ENCODE peak calls at places on chromosome 12, in four cellular contexts. One of them, this sample, is unnamed.

GRCh38 chr12:104220931-104221330 is 5.4 kb downstream of the TXNRD1 start:
- DNase-seq in endothelial cell: no peak
- DNase-seq in glutamatergic neuron: no peak
- DNase-seq in HepG2: no peak
- DNase-seq in this sample: no peak

GRCh38 chr12:8449293-8449944 is 6.3 kb upstream of the CLEC6A start:
- DNase-seq in HepG2: no peak
- DNase-seq in endothelial cell: no peak
- DNase-seq in glutamatergic neuron: no peak
- DNase-seq in this sample: no peak

GRCh38 chr12:14505626-14506596 is 61.8 kb downstream of the PLBD1 start:
- DNase-seq in HepG2: no peak
- DNase-seq in glutamatergic neuron: no peak
- DNase-seq in endothelial cell: no peak
- DNase-seq in this sample: no peak

GRCh38 chr12:88111074-88111652 is 30.7 kb downstream of the CEP290 start:
- DNase-seq in glutamatergic neuron: no peak
- DNase-seq in HepG2: peak; percentile 24
- DNase-seq in endothelial cell: no peak
- DNase-seq in this sample: no peak

GRCh38 chr12:128903231-128903630 is 50.0 kb downstream of the GLT1D1 start:
- DNase-seq in HepG2: no peak
- DNase-seq in glutamatergic neuron: no peak
- DNase-seq in endothelial cell: no peak
- DNase-seq in this sample: no peak

GRCh38 chr12:53766881-53767280 is 15.1 kb upstream of the CISTR start:
- DNase-seq in glutamatergic neuron: no peak
- DNase-seq in endothelial cell: no peak
- DNase-seq in HepG2: no peak
- DNase-seq in this sample: no peak

GRCh38 chr12:54306925-54307731 is 6.3 kb upstream of the NFE2 start:
- DNase-seq in HepG2: peak; percentile 58
- DNase-seq in glutamatergic neuron: no peak
- DNase-seq in endothelial cell: no peak
- DNase-seq in this sample: no peak

GRCh38 chr12:14854586-14855163 is 11.3 kb upstream of the ART4 start:
- DNase-seq in HepG2: no peak
- DNase-seq in endothelial cell: no peak
- DNase-seq in glutamatergic neuron: no peak
- DNase-seq in this sample: peak; percentile 19

GRCh38 chr12:69977991-69978390 is 153.0 kb downstream of the MYRFL start:
- DNase-seq in HepG2: no peak
- DNase-seq in endothelial cell: no peak
- DNase-seq in glutamatergic neuron: no peak
- DNase-seq in this sample: no peak

GRCh38 chr12:101698782-101699347 is 1.4 kb downstream of the CHPT1 start:
- DNase-seq in HepG2: no peak
- DNase-seq in endothelial cell: no peak
- DNase-seq in glutamatergic neuron: no peak
- DNase-seq in this sample: no peak

GRCh38 chr12:20549115-20549719 is 145.9 kb upstream of the SLCO1C1 start:
- DNase-seq in glutamatergic neuron: peak; percentile 43
- DNase-seq in HepG2: peak; percentile 4
- DNase-seq in endothelial cell: peak; percentile 35
- DNase-seq in this sample: peak; percentile 18

GRCh38 chr12:31736472-31736871 is 7.7 kb upstream of the AMN1 start:
- DNase-seq in glutamatergic neuron: no peak
- DNase-seq in endothelial cell: no peak
- DNase-seq in HepG2: no peak
- DNase-seq in this sample: no peak

GRCh38 chr12:112418248-112418595 is 525 bp upstream of the PTPN11 start:
- DNase-seq in HepG2: no peak
- DNase-seq in glutamatergic neuron: no peak
- DNase-seq in endothelial cell: peak; percentile 7
- DNase-seq in this sample: no peak

GRCh38 chr12:84974177-84974815 is 61.7 kb upstream of the SLC6A15 start:
- DNase-seq in glutamatergic neuron: no peak
- DNase-seq in endothelial cell: no peak
- DNase-seq in HepG2: no peak
- DNase-seq in this sample: no peak

GRCh38 chr12:19710811-19711793 is 271.8 kb downstream of the AEBP2 start:
- DNase-seq in HepG2: peak; percentile 1
- DNase-seq in glutamatergic neuron: no peak
- DNase-seq in endothelial cell: no peak
- DNase-seq in this sample: no peak

GRCh38 chr12:288687-289086 is 26.1 kb upstream of the SLC6A13 start:
- DNase-seq in endothelial cell: no peak
- DNase-seq in glutamatergic neuron: no peak
- DNase-seq in HepG2: no peak
- DNase-seq in this sample: no peak

GRCh38 chr12:6334940-6335450 is 6.9 kb downstream of the TNFRSF1A start:
- DNase-seq in endothelial cell: no peak
- DNase-seq in glutamatergic neuron: no peak
- DNase-seq in HepG2: no peak
- DNase-seq in this sample: no peak

GRCh38 chr12:63151898-63152700 is 1.1 kb upstream of the AVPR1A start:
- DNase-seq in glutamatergic neuron: peak; percentile 70
- DNase-seq in endothelial cell: peak; percentile 62
- DNase-seq in HepG2: peak; percentile 32
- DNase-seq in this sample: peak; percentile 67

GRCh38 chr12:53352331-53353258 is 16.4 kb upstream of the SP7 start:
- DNase-seq in HepG2: peak; percentile 80
- DNase-seq in glutamatergic neuron: peak; percentile 76
- DNase-seq in endothelial cell: peak; percentile 80
- DNase-seq in this sample: peak; percentile 80

GRCh38 chr12:104519190-104519857 is 62.6 kb downstream of the CHST11 start:
- DNase-seq in glutamatergic neuron: no peak
- DNase-seq in endothelial cell: no peak
- DNase-seq in HepG2: no peak
- DNase-seq in this sample: no peak

GRCh38 chr12:104498211-104498801 is 41.6 kb downstream of the CHST11 start:
- DNase-seq in glutamatergic neuron: no peak
- DNase-seq in HepG2: no peak
- DNase-seq in endothelial cell: no peak
- DNase-seq in this sample: no peak

GRCh38 chr12:843609-844008 is 91.2 kb downstream of the WNK1 start:
- DNase-seq in endothelial cell: no peak
- DNase-seq in glutamatergic neuron: no peak
- DNase-seq in HepG2: no peak
- DNase-seq in this sample: no peak

GRCh38 chr12:45704968-45705367 is 24.5 kb upstream of the ARID2 start:
- DNase-seq in glutamatergic neuron: no peak
- DNase-seq in endothelial cell: no peak
- DNase-seq in HepG2: no peak
- DNase-seq in this sample: no peak

GRCh38 chr12:62601765-62602444 is 135.3 kb downstream of the MON2 start:
- DNase-seq in endothelial cell: no peak
- DNase-seq in HepG2: peak; percentile 31
- DNase-seq in glutamatergic neuron: no peak
- DNase-seq in this sample: no peak

GRCh38 chr12:106138646-106139421 is at the start of gene NUAK1:
- DNase-seq in HepG2: no peak
- DNase-seq in endothelial cell: peak; percentile 90
- DNase-seq in glutamatergic neuron: peak; percentile 86
- DNase-seq in this sample: peak; percentile 86

DNA sequence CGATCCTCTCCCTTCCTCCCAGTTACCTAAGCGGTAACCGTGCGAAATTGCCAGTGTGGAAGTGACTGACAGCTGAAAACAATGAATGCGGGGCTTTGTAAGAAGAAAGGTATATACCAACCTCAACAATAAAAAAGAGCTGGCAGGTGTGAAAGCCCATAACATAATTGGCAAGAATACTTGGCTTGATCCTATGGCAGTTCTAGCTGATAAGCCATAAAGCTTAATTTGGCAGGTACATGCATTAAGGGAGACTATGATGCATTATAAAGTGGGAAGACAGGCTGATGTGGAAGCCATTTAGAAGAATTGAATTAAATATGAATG is 71.4 kb downstream of the CRACR2A start:
- DNase-seq in HepG2: no peak
- DNase-seq in endothelial cell: no peak
- DNase-seq in glutamatergic neuron: no peak
- DNase-seq in this sample: no peak
- TF ChIP-seq CTCF in HepG2: no peak
- TF ChIP-seq CTCF in endothelial cell: no peak
- TF ChIP-seq CTCF in glutamatergic neuron: no peak
- TF ChIP-seq CTCF in this sample: no peak

GRCh38 chr12:41564816-41565215 is 376.7 kb downstream of the PDZRN4 start:
- DNase-seq in HepG2: no peak
- DNase-seq in endothelial cell: no peak
- DNase-seq in glutamatergic neuron: no peak
- DNase-seq in this sample: no peak
- TF ChIP-seq CTCF in HepG2: no peak
- TF ChIP-seq CTCF in endothelial cell: no peak
- TF ChIP-seq CTCF in glutamatergic neuron: no peak
- TF ChIP-seq CTCF in this sample: no peak

GRCh38 chr12:97960225-97960624 is 497.6 kb downstream of the RMST start:
- DNase-seq in HepG2: no peak
- DNase-seq in endothelial cell: no peak
- DNase-seq in glutamatergic neuron: no peak
- DNase-seq in this sample: no peak

GRCh38 chr12:97957109-97957508 is 494.5 kb downstream of the RMST start:
- DNase-seq in HepG2: no peak
- DNase-seq in endothelial cell: no peak
- DNase-seq in glutamatergic neuron: no peak
- DNase-seq in this sample: no peak

DNA sequence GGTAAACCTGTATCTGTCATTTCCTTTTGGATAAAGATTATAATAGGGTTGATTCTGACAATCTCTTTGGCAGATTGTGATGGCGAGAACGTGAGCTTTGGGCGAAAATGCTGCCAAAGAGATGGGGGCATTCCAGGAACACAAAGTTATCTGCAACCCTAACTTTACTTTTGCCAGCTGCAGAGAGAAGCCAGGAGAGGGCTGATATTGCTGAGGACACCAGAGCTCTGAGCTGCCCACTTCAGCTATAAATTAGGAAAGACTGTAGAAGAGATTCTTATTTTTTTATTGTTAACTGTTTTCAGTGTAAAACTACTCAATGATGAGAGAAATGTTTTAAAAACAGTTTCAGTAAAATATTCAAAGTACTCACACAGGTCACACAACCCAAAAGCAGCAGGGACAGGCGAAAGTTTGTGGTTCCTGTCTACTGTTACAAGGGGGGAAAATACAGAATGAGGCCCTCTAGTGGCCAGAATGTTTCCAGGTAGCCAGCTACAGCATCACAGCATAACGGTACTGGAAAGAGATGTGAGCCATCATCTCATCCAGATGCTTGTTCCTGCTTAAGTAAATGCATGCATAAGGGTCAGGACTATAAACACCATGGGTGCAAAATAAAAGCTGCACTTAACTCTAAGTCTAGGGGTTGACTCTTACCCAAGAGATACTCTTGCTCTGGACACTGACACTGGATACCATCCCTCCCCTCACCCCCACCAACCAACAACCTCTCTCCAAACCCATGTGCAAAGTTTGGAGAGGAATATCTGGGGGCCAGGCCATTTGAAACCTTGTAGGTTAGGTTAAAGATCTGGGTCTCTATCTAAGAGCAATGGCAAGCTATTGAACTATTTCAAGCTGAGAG is 498.4 kb downstream of the RMST start:
- DNase-seq in HepG2: peak; percentile 14
- DNase-seq in endothelial cell: peak; percentile 65
- DNase-seq in glutamatergic neuron: peak; percentile 39
- DNase-seq in this sample: peak; percentile 41
- TF ChIP-seq CTCF in HepG2: peak; percentile 59
- TF ChIP-seq CTCF in endothelial cell: peak; percentile 73
- TF ChIP-seq CTCF in glutamatergic neuron: peak; percentile 80
- TF ChIP-seq CTCF in this sample: peak; percentile 77

DNA sequence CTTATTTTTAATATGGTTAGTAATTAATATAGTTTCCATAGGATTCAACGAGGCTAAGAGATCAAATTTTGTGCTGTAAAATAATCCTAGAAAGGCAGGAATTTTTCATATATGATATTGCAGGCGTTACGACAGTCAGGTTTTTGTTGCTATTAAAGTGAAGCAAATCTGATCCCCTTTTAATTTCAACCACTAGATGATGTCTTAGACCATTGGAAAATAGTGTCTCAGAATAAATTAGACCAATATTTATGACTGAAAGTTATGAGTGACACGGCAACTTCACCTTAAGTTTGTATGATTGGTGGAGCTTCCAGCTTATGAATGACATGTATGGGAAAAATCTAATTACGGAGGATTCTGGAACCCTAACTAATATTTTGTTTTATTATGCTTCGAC is 2.5 kb downstream of the TPH2 start:
- DNase-seq in endothelial cell: no peak
- DNase-seq in HepG2: no peak
- DNase-seq in glutamatergic neuron: no peak
- DNase-seq in this sample: no peak
- TF ChIP-seq CTCF in endothelial cell: no peak
- TF ChIP-seq CTCF in HepG2: no peak
- TF ChIP-seq CTCF in glutamatergic neuron: no peak
- TF ChIP-seq CTCF in this sample: no peak

GRCh38 chr12:65993173-65993572 is 137.4 kb downstream of the LLPH start:
- DNase-seq in endothelial cell: no peak
- DNase-seq in glutamatergic neuron: no peak
- DNase-seq in HepG2: no peak
- DNase-seq in this sample: no peak

GRCh38 chr12:65998031-65998430 is 132.5 kb downstream of the LLPH start:
- DNase-seq in glutamatergic neuron: no peak
- DNase-seq in endothelial cell: no peak
- DNase-seq in HepG2: no peak
- DNase-seq in this sample: no peak

GRCh38 chr12:65998536-65999530 is 131.7 kb downstream of the LLPH start:
- DNase-seq in glutamatergic neuron: no peak
- DNase-seq in HepG2: no peak
- DNase-seq in endothelial cell: no peak
- DNase-seq in this sample: no peak

GRCh38 chr12:65994318-65994717 is 136.2 kb downstream of the LLPH start:
- DNase-seq in HepG2: no peak
- DNase-seq in glutamatergic neuron: no peak
- DNase-seq in endothelial cell: no peak
- DNase-seq in this sample: no peak

DNA sequence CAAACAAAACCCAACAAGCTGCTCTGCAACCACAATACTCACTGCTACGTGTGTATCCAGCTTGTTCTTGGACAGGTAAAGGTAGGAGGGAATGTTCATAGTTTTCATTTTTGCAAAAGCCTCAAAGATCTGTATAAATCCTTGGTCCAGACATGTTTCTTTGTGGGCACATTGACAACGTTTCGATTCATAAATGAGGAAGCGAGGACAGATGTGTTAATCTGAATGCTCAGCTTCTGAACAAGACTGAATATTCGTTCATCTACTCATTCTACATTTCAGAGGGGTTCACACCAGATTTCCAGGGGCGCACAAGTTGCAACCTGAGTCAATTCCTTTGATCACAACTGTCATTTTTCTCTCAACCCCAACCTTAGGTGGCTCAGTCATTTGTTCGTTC is 134.4 kb downstream of the LLPH start:
- DNase-seq in endothelial cell: no peak
- DNase-seq in glutamatergic neuron: no peak
- DNase-seq in HepG2: no peak
- DNase-seq in this sample: no peak
- TF ChIP-seq CTCF in endothelial cell: no peak
- TF ChIP-seq CTCF in glutamatergic neuron: no peak
- TF ChIP-seq CTCF in HepG2: no peak
- TF ChIP-seq CTCF in this sample: no peak

GRCh38 chr12:16184691-16185090 is 92.8 kb downstream of the SLC15A5 start:
- DNase-seq in glutamatergic neuron: no peak
- DNase-seq in HepG2: no peak
- DNase-seq in endothelial cell: no peak
- DNase-seq in this sample: no peak

GRCh38 chr12:16187684-16188083 is 89.8 kb downstream of the SLC15A5 start:
- DNase-seq in HepG2: no peak
- DNase-seq in glutamatergic neuron: no peak
- DNase-seq in endothelial cell: no peak
- DNase-seq in this sample: no peak

GRCh38 chr12:16189849-16190248 is 87.6 kb downstream of the SLC15A5 start:
- DNase-seq in HepG2: peak; percentile 29
- DNase-seq in glutamatergic neuron: no peak
- DNase-seq in endothelial cell: no peak
- DNase-seq in this sample: no peak
- TF ChIP-seq CTCF in HepG2: peak; percentile 50
- TF ChIP-seq CTCF in glutamatergic neuron: no peak
- TF ChIP-seq CTCF in endothelial cell: no peak
- TF ChIP-seq CTCF in this sample: peak; percentile 22